ENCODE peak calls at places on chromosomes 6 and 20, in ten cellular contexts. N is H1; Y is SW480; O is activated T-helper 2 cell treated with anti-CD3 and anti-CD28 coated beads, Interferon-gamma antibody, Interleukin-2, Interleukin-4, amounts not matched to agents 10 μg/mL and 5 μg/mL and 100 μg/mL, durations not matched to agents 14 hours and 24 hours and 36 hours; X is iris pigment epithelial cell; E is globus pallidus; T is T-helper 1 cell; C is Daoy; H is HFFc6; K is omental fat pad. W is an unnamed sample.

GRCh38 chr20:54156981-54157835 is 16.6 kb downstream of the CYP24A1 start:
- DNase-seq in H (no peak), K (no peak), X (no peak), N (no peak), Y (no peak), O (no peak), E (no peak), C (no peak), T (no peak), W (no peak)

GRCh38 chr6:4554645-4555044 is 221.6 kb upstream of the CDYL start:
- DNase-seq in C (no peak), N (no peak), O (no peak), X (no peak), Y (no peak), T (no peak), K (no peak), E (no peak), H (no peak), W (no peak)

GRCh38 chr20:53763707-53764415 is 170.2 kb upstream of the ZNF217 start:
- DNase-seq in K (no peak), C (no peak), Y (peak; percentile 70), O (no peak), T (no peak), N (peak; percentile 54), H (peak; percentile 19), X (peak; percentile 87), E (peak; percentile 8), W (no peak)

GRCh38 chr6:167828325-167828956 is 1.7 kb downstream of the AFDN start:
- DNase-seq in H (no peak), N (no peak), T (no peak), Y (peak; percentile 41), E (no peak), C (no peak), O (no peak), K (no peak), X (no peak), W (peak; percentile 31)

GRCh38 chr6:167706313-167707109 is 120.2 kb upstream of the AFDN start:
- DNase-seq in H (no peak), K (no peak), E (no peak), C (peak; percentile 16), Y (peak; percentile 62), X (no peak), T (peak; percentile 89), O (peak; percentile 77), N (no peak), W (no peak)

GRCh38 chr6:79461205-79461604 is 76.0 kb downstream of the LCA5 start:
- DNase-seq in C (no peak), E (peak; percentile 67), N (no peak), H (no peak), Y (peak; percentile 42), K (no peak), X (no peak), O (no peak), T (no peak), W (no peak)

GRCh38 chr6:30981942-30982772 is 1.4 kb upstream of the MUC21 start:
- DNase-seq in T (no peak), H (peak; percentile 48), N (peak; percentile 68), C (peak; percentile 81), Y (peak; percentile 79), K (no peak), X (peak; percentile 88), O (no peak), E (no peak), W (peak; percentile 22)

GRCh38 chr6:45754432-45754831 is 261.2 kb downstream of the CLIC5 start:
- DNase-seq in K (no peak), H (no peak), X (no peak), Y (no peak), N (no peak), E (no peak), T (no peak), C (no peak), O (no peak), W (no peak)

GRCh38 chr20:32575227-32575581 is 9.9 kb downstream of the NOL4L start:
- DNase-seq in T (no peak), O (no peak), H (no peak), E (no peak), K (no peak), Y (no peak), N (no peak), C (no peak), X (no peak), W (no peak)